ENCODE peak calls at places on chromosome 16, in seven cellular contexts. One of them, this sample, is unnamed.

GRCh38 chr16:81588326-81589081 is 143.9 kb downstream of the CMIP start:
- DNase-seq in stimulated activated CD4-positive, alpha-beta T cell treated with anti-CD3 and anti-CD28 coated beads, Interleukin-15, amount 100 ng/mL, for 24 hours: no peak
- DNase-seq in astrocyte of the spinal cord: no peak
- DNase-seq in amniotic stem cell: no peak
- DNase-seq in stimulated activated CD8-positive, alpha-beta memory T cell treated with anti-CD3 and anti-CD28 coated beads, Interleukin-4, amount 100 ng/mL, for 24 hours: no peak
- DNase-seq in cardiac fibroblast: no peak
- DNase-seq in aorta: no peak
- DNase-seq in this sample: no peak

GRCh38 chr16:88994704-88995103 is 17.7 kb upstream of the CBFA2T3 start:
- DNase-seq in stimulated activated CD4-positive, alpha-beta T cell treated with anti-CD3 and anti-CD28 coated beads, Interleukin-15, amount 100 ng/mL, for 24 hours: no peak
- DNase-seq in astrocyte of the spinal cord: no peak
- DNase-seq in amniotic stem cell: no peak
- DNase-seq in stimulated activated CD8-positive, alpha-beta memory T cell treated with anti-CD3 and anti-CD28 coated beads, Interleukin-4, amount 100 ng/mL, for 24 hours: no peak
- DNase-seq in cardiac fibroblast: no peak
- DNase-seq in aorta: no peak
- DNase-seq in this sample: no peak

GRCh38 chr16:23670137-23670776 is 8.4 kb upstream of the PLK1 start:
- DNase-seq in stimulated activated CD4-positive, alpha-beta T cell treated with anti-CD3 and anti-CD28 coated beads, Interleukin-15, amount 100 ng/mL, for 24 hours: peak
- DNase-seq in astrocyte of the spinal cord: peak
- DNase-seq in amniotic stem cell: no peak
- DNase-seq in stimulated activated CD8-positive, alpha-beta memory T cell treated with anti-CD3 and anti-CD28 coated beads, Interleukin-4, amount 100 ng/mL, for 24 hours: no peak
- DNase-seq in cardiac fibroblast: peak
- DNase-seq in aorta: no peak
- DNase-seq in this sample: no peak

GRCh38 chr16:4915226-4915761 is 21.7 kb downstream of the PPL start:
- DNase-seq in stimulated activated CD4-positive, alpha-beta T cell treated with anti-CD3 and anti-CD28 coated beads, Interleukin-15, amount 100 ng/mL, for 24 hours: no peak
- DNase-seq in astrocyte of the spinal cord: peak
- DNase-seq in amniotic stem cell: peak
- DNase-seq in stimulated activated CD8-positive, alpha-beta memory T cell treated with anti-CD3 and anti-CD28 coated beads, Interleukin-4, amount 100 ng/mL, for 24 hours: no peak
- DNase-seq in cardiac fibroblast: peak
- DNase-seq in aorta: no peak
- DNase-seq in this sample: no peak

GRCh38 chr16:29927523-29927905 is 1.5 kb upstream of the KCTD13 start:
- DNase-seq in stimulated activated CD4-positive, alpha-beta T cell treated with anti-CD3 and anti-CD28 coated beads, Interleukin-15, amount 100 ng/mL, for 24 hours: no peak
- DNase-seq in astrocyte of the spinal cord: no peak
- DNase-seq in amniotic stem cell: no peak
- DNase-seq in stimulated activated CD8-positive, alpha-beta memory T cell treated with anti-CD3 and anti-CD28 coated beads, Interleukin-4, amount 100 ng/mL, for 24 hours: no peak
- DNase-seq in cardiac fibroblast: no peak
- DNase-seq in aorta: no peak
- DNase-seq in this sample: no peak

GRCh38 chr16:82945420-82946096 is 318.8 kb downstream of the CDH13 start:
- DNase-seq in stimulated activated CD4-positive, alpha-beta T cell treated with anti-CD3 and anti-CD28 coated beads, Interleukin-15, amount 100 ng/mL, for 24 hours: no peak
- DNase-seq in astrocyte of the spinal cord: no peak
- DNase-seq in amniotic stem cell: no peak
- DNase-seq in stimulated activated CD8-positive, alpha-beta memory T cell treated with anti-CD3 and anti-CD28 coated beads, Interleukin-4, amount 100 ng/mL, for 24 hours: no peak
- DNase-seq in cardiac fibroblast: no peak
- DNase-seq in aorta: no peak
- DNase-seq in this sample: no peak

GRCh38 chr16:87914812-87915211 is 21.5 kb downstream of the CA5A start:
- DNase-seq in stimulated activated CD4-positive, alpha-beta T cell treated with anti-CD3 and anti-CD28 coated beads, Interleukin-15, amount 100 ng/mL, for 24 hours: no peak
- DNase-seq in astrocyte of the spinal cord: no peak
- DNase-seq in amniotic stem cell: no peak
- DNase-seq in stimulated activated CD8-positive, alpha-beta memory T cell treated with anti-CD3 and anti-CD28 coated beads, Interleukin-4, amount 100 ng/mL, for 24 hours: no peak
- DNase-seq in cardiac fibroblast: no peak
- DNase-seq in aorta: no peak
- DNase-seq in this sample: no peak

GRCh38 chr16:8543258-8543657 is 47.1 kb downstream of the TMEM114 start:
- DNase-seq in stimulated activated CD4-positive, alpha-beta T cell treated with anti-CD3 and anti-CD28 coated beads, Interleukin-15, amount 100 ng/mL, for 24 hours: no peak
- DNase-seq in astrocyte of the spinal cord: no peak
- DNase-seq in amniotic stem cell: no peak
- DNase-seq in stimulated activated CD8-positive, alpha-beta memory T cell treated with anti-CD3 and anti-CD28 coated beads, Interleukin-4, amount 100 ng/mL, for 24 hours: no peak
- DNase-seq in cardiac fibroblast: no peak
- DNase-seq in aorta: no peak
- DNase-seq in this sample: no peak

GRCh38 chr16:57277586-57277985 is 6.9 kb downstream of the PLLP start:
- DNase-seq in stimulated activated CD4-positive, alpha-beta T cell treated with anti-CD3 and anti-CD28 coated beads, Interleukin-15, amount 100 ng/mL, for 24 hours: peak
- DNase-seq in astrocyte of the spinal cord: peak
- DNase-seq in amniotic stem cell: no peak
- DNase-seq in stimulated activated CD8-positive, alpha-beta memory T cell treated with anti-CD3 and anti-CD28 coated beads, Interleukin-4, amount 100 ng/mL, for 24 hours: no peak
- DNase-seq in cardiac fibroblast: peak
- DNase-seq in aorta: no peak
- DNase-seq in this sample: no peak

GRCh38 chr16:87426423-87427215 is 34.5 kb downstream of the MAP1LC3B start:
- DNase-seq in stimulated activated CD4-positive, alpha-beta T cell treated with anti-CD3 and anti-CD28 coated beads, Interleukin-15, amount 100 ng/mL, for 24 hours: no peak
- DNase-seq in astrocyte of the spinal cord: no peak
- DNase-seq in amniotic stem cell: no peak
- DNase-seq in stimulated activated CD8-positive, alpha-beta memory T cell treated with anti-CD3 and anti-CD28 coated beads, Interleukin-4, amount 100 ng/mL, for 24 hours: no peak
- DNase-seq in cardiac fibroblast: no peak
- DNase-seq in aorta: no peak
- DNase-seq in this sample: no peak

GRCh38 chr16:87809150-87809902 is 43.5 kb upstream of the KLHDC4 start:
- DNase-seq in stimulated activated CD4-positive, alpha-beta T cell treated with anti-CD3 and anti-CD28 coated beads, Interleukin-15, amount 100 ng/mL, for 24 hours: no peak
- DNase-seq in astrocyte of the spinal cord: no peak
- DNase-seq in amniotic stem cell: no peak
- DNase-seq in stimulated activated CD8-positive, alpha-beta memory T cell treated with anti-CD3 and anti-CD28 coated beads, Interleukin-4, amount 100 ng/mL, for 24 hours: no peak
- DNase-seq in cardiac fibroblast: peak
- DNase-seq in aorta: no peak
- DNase-seq in this sample: no peak

GRCh38 chr16:89442990-89443726 is 47.2 kb downstream of the ANKRD11 start:
- DNase-seq in stimulated activated CD4-positive, alpha-beta T cell treated with anti-CD3 and anti-CD28 coated beads, Interleukin-15, amount 100 ng/mL, for 24 hours: no peak
- DNase-seq in astrocyte of the spinal cord: peak
- DNase-seq in amniotic stem cell: no peak
- DNase-seq in stimulated activated CD8-positive, alpha-beta memory T cell treated with anti-CD3 and anti-CD28 coated beads, Interleukin-4, amount 100 ng/mL, for 24 hours: no peak
- DNase-seq in cardiac fibroblast: peak
- DNase-seq in aorta: peak
- DNase-seq in this sample: no peak

GRCh38 chr16:85395207-85395912 is 217.8 kb upstream of the GSE1 start:
- DNase-seq in stimulated activated CD4-positive, alpha-beta T cell treated with anti-CD3 and anti-CD28 coated beads, Interleukin-15, amount 100 ng/mL, for 24 hours: no peak
- DNase-seq in astrocyte of the spinal cord: peak
- DNase-seq in amniotic stem cell: peak
- DNase-seq in stimulated activated CD8-positive, alpha-beta memory T cell treated with anti-CD3 and anti-CD28 coated beads, Interleukin-4, amount 100 ng/mL, for 24 hours: no peak
- DNase-seq in cardiac fibroblast: peak
- DNase-seq in aorta: peak
- DNase-seq in this sample: peak

This sample was measured in GM19239.